ENCODE peak calls at places on chromosomes 3 and 15, in six cellular contexts. A is fibroblast of pulmonary artery, N is Calu3, D is NB4, O is thoracic aorta, R is lower lobe of right lung. P is an unnamed sample.

GRCh38 chr15:93321881-93322282 is 232.9 kb upstream of the RGMA start:
- DNase-seq in A (no peak), N (peak; percentile 80), D (no peak), O (no peak), R (peak; percentile 63), P (no peak)

GRCh38 chr3:125137432-125138033 is 75.0 kb downstream of the SLC12A8 start:
- DNase-seq in A (peak; percentile 60), N (no peak), D (no peak), O (no peak), R (no peak), P (no peak)

GRCh38 chr3:32733631-32734229 is 48.7 kb downstream of the CNOT10 start:
- DNase-seq in A (peak; percentile 62), N (no peak), D (peak; percentile 64), O (no peak), R (no peak), P (no peak)

GRCh38 chr3:129473766-129474152 is 33.7 kb downstream of the IFT122 start:
- DNase-seq in A (no peak), N (no peak), D (no peak), O (no peak), R (no peak), P (no peak)

GRCh38 chr3:57434041-57434440 is 110.1 kb downstream of the DNAH12 start:
- DNase-seq in A (peak; percentile 46), N (peak; percentile 6), D (peak; percentile 10), O (no peak), R (no peak), P (no peak)

GRCh38 chr15:77069521-77070121 is 1.3 kb downstream of the TSPAN3 start:
- DNase-seq in A (no peak), N (peak; percentile 57), D (peak; percentile 21), O (no peak), R (peak; percentile 56), P (no peak)

GRCh38 chr15:77546050-77546501 is 86.6 kb downstream of the LINGO1 start:
- DNase-seq in A (peak; percentile 87), N (peak; percentile 72), D (peak; percentile 80), O (no peak), R (no peak), P (peak; percentile 15)

GRCh38 chr3:178419078-178419477 is 117.2 kb upstream of the KCNMB2 start:
- DNase-seq in A (peak; percentile 24), N (no peak), D (no peak), O (no peak), R (no peak), P (no peak)

GRCh38 chr3:194274424-194275085 is 76.6 kb downstream of the CPN2 start:
- DNase-seq in A (no peak), N (no peak), D (peak; percentile 56), O (no peak), R (peak; percentile 14), P (no peak)

GRCh38 chr3:150080058-150080730 is 109.5 kb upstream of the PFN2 start:
- DNase-seq in A (no peak), N (no peak), D (no peak), O (no peak), R (no peak), P (no peak)

GRCh38 chr15:74535388-74536084 is 5.5 kb upstream of the ARID3B start:
- DNase-seq in A (no peak), N (no peak), D (peak; percentile 68), O (no peak), R (no peak), P (no peak)

GRCh38 chr15:51736646-51737537 is 563 bp downstream of the LYSMD2 start:
- DNase-seq in A (no peak), N (peak; percentile 56), D (peak; percentile 71), O (no peak), R (peak; percentile 73), P (peak; percentile 80)

GRCh38 chr3:184836090-184836785 is 24.3 kb downstream of the VPS8 start:
- DNase-seq in A (no peak), N (no peak), D (no peak), O (no peak), R (no peak), P (no peak)

GRCh38 chr3:123025642-123026521 is 1.7 kb downstream of the SEMA5B start:
- DNase-seq in A (no peak), N (peak; percentile 3), D (no peak), O (no peak), R (peak; percentile 48), P (peak; percentile 76)

GRCh38 chr15:43251863-43252241 is 14.9 kb downstream of the TGM5 start:
- DNase-seq in A (no peak), N (no peak), D (no peak), O (no peak), R (no peak), P (no peak)

GRCh38 chr3:99630815-99631214 is 7.6 kb upstream of the COL8A1 start:
- DNase-seq in A (no peak), N (no peak), D (no peak), O (no peak), R (no peak), P (no peak)

GRCh38 chr3:116045251-116045770 is 400.0 kb downstream of the LSAMP start:
- DNase-seq in A (no peak), N (no peak), D (no peak), O (no peak), R (no peak), P (no peak)

GRCh38 chr15:40100133-40100946 is 8.3 kb downstream of the BMF start:
- DNase-seq in A (no peak), N (no peak), D (peak; percentile 75), O (no peak), R (no peak), P (peak; percentile 68)

GRCh38 chr3:62325896-62326295 is 47.5 kb downstream of the FEZF2 start:
- DNase-seq in A (no peak), N (no peak), D (no peak), O (no peak), R (no peak), P (no peak)

GRCh38 chr15:35450492-35450891 is 95.5 kb downstream of the DPH6 start:
- DNase-seq in A (peak; percentile 51), N (no peak), D (no peak), O (no peak), R (no peak), P (no peak)

GRCh38 chr3:72227536-72228070 is 442.7 kb upstream of the PROK2 start:
- DNase-seq in A (peak; percentile 82), N (no peak), D (peak; percentile 22), O (no peak), R (no peak), P (no peak)

GRCh38 chr3:120214161-120214560 is 70.9 kb downstream of the GPR156 start:
- DNase-seq in A (no peak), N (no peak), D (no peak), O (no peak), R (no peak), P (no peak)

GRCh38 chr3:108099679-108100428 is 9.0 kb upstream of the CD47 start:
- DNase-seq in A (no peak), N (no peak), D (peak; percentile 96), O (no peak), R (peak; percentile 77), P (peak; percentile 67)

GRCh38 chr3:193673845-193674244 is 80.8 kb downstream of the OPA1 start:
- DNase-seq in A (no peak), N (no peak), D (no peak), O (no peak), R (no peak), P (no peak)

GRCh38 chr3:16280671-16281070 is 15.7 kb downstream of the OXNAD1 start:
- DNase-seq in A (no peak), N (no peak), D (no peak), O (no peak), R (no peak), P (no peak)

GRCh38 chr3:163951397-163951987 is 1126.8 kb downstream of the SI start:
- DNase-seq in A (no peak), N (no peak), D (peak; percentile 4), O (no peak), R (no peak), P (no peak)
- TF ChIP-seq CTCF in A (no peak), N (peak; percentile 58), D (peak; percentile 26), O (peak; percentile 12), R (no peak), P (peak; percentile 23)

DNA sequence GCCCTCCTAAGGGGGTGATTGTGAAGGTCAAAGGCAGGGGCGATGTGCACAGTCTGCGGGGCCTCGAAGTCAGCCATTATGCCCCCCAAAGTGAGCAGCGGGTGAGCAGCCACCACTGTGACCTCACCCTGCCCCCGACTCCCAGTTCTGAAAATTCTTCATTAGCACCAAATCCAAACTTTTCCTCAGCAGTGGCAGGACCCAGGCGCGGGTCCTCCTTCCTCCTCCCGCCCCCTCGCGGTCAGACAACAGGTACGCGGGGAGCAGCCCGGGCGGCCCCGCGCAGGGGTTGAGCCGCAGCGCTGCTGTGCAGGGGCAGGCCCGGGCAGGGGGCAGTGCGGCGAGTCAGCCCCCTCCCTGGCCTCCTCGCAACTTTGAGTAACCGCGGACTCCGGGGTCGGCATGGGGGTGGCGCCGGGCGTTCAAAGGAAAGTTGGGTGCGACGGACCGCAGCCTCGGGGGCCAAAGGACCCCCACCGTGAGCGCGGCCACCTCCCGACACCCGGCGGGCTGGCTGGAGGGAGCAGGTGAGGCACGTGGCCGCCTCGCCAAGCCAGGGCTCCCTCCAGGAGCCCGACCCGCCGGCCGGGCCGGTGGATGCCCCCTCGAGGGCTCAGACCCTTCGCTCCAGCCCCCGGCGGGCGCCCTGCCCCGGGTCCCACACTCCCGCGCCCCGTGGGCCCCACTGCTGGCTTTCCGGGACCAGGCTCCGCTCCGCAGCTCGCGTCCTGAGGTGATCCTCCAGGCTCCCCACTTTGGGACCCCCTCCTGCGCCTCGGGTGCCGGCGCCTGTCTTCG is 49.4 kb upstream of the CCDC174 start:
- DNase-seq in A (no peak), N (peak; percentile 41), D (no peak), O (no peak), R (no peak), P (no peak)
- TF ChIP-seq CTCF in A (no peak), N (no peak), D (no peak), O (no peak), R (no peak), P (no peak)

GRCh38 chr3:188058569-188059184 is 95.3 kb upstream of the LPP start:
- DNase-seq in A (no peak), N (no peak), D (no peak), O (no peak), R (no peak), P (no peak)

GRCh38 chr3:188060436-188060835 is 93.5 kb upstream of the LPP start:
- DNase-seq in A (no peak), N (no peak), D (no peak), O (no peak), R (no peak), P (no peak)

GRCh38 chr3:188064831-188065493 is 89.0 kb upstream of the LPP start:
- DNase-seq in A (peak; percentile 60), N (no peak), D (no peak), O (no peak), R (no peak), P (no peak)

GRCh38 chr3:188059346-188059745 is 94.6 kb upstream of the LPP start:
- DNase-seq in A (no peak), N (no peak), D (no peak), O (no peak), R (no peak), P (no peak)

DNA sequence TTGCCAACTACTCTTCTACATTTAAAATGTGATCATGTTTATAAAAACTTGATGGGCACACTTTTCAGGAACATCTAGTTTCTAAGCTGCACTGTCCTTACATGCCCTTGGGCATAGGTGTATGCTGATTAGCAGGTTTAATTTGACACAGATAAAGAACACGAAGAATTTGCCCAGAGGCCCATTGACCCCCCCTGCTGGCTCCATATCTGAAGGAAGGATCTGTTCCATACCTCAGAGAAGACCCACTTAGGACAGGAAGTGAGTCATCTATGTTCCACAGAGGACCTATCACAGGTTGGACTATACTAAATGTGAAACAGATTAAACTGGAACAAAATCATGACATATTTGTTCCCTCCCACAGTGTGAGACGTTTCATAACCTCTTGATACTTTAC is 92.8 kb upstream of the LPP start:
- DNase-seq in A (peak; percentile 37), N (peak; percentile 72), D (peak; percentile 60), O (no peak), R (no peak), P (no peak)
- TF ChIP-seq CTCF in A (no peak), N (peak; percentile 22), D (no peak), O (no peak), R (no peak), P (no peak)

GRCh38 chr3:84958495-84959469 is at the start of gene CADM2:
- DNase-seq in A (peak; percentile 71), N (peak; percentile 90), D (peak; percentile 32), O (peak; percentile 65), R (peak; percentile 88), P (peak; percentile 93)
- TF ChIP-seq CTCF in A (no peak), N (peak; percentile 38), D (no peak), O (peak; percentile 10), R (no peak), P (no peak)